ENCODE peak calls at places on chromosomes 3 and 15, in six cellular contexts. V, H, W, L, Q and P are unnamed samples.

GRCh38 chr15:73375755-73376305 is 7.1 kb upstream of the HCN4 start:
- DNase-seq in V (no peak), W (no peak), L (peak), Q (no peak), H (no peak), P (no peak)

GRCh38 chr3:139308156-139309017 is 35.4 kb upstream of the MRPS22 start:
- DNase-seq in L (no peak), W (no peak), H (no peak), Q (no peak), V (no peak), P (no peak)

GRCh38 chr15:58854598-58854997 is 78.9 kb downstream of the SLTM start:
- DNase-seq in V (peak), H (no peak), Q (no peak), L (no peak), W (no peak), P (no peak)

GRCh38 chr3:192444096-192444790 is 283.1 kb downstream of the FGF12 start:
- DNase-seq in Q (peak), V (peak), L (peak), W (peak), H (no peak), P (peak)

GRCh38 chr3:197466586-197467399 is 89.0 kb downstream of the BDH1 start:
- DNase-seq in V (peak), W (peak), L (no peak), Q (no peak), H (no peak), P (peak)

GRCh38 chr3:45626096-45626887 is 31.7 kb downstream of the LIMD1 start:
- DNase-seq in L (no peak), V (no peak), W (no peak), Q (no peak), H (no peak), P (no peak)

GRCh38 chr15:29064290-29064689 is 178.5 kb downstream of the APBA2 start:
- DNase-seq in V (no peak), L (no peak), W (no peak), Q (no peak), H (no peak), P (no peak)

GRCh38 chr3:66997560-66998074 is 490 bp upstream of the KBTBD8 start:
- DNase-seq in L (no peak), W (no peak), Q (no peak), H (no peak), V (peak), P (peak)

GRCh38 chr3:48433472-48434118 is 3.7 kb upstream of the PLXNB1 start:
- DNase-seq in Q (no peak), L (no peak), V (peak), W (peak), H (no peak), P (no peak)

GRCh38 chr15:65550681-65551098 is 20.4 kb downstream of the HACD3 start:
- DNase-seq in W (peak), L (no peak), V (peak), Q (no peak), H (no peak), P (peak)

GRCh38 chr3:186315581-186316354 is 46.3 kb downstream of the DGKG start:
- DNase-seq in V (peak), W (no peak), H (no peak), Q (no peak), L (no peak), P (peak)

GRCh38 chr15:96180062-96180745 is 150.3 kb upstream of the NR2F2 start:
- DNase-seq in W (no peak), L (no peak), V (no peak), H (no peak), Q (no peak), P (no peak)

GRCh38 chr3:105957722-105958121 is 88.9 kb upstream of the CBLB start:
- DNase-seq in L (no peak), V (peak), H (no peak), W (no peak), Q (no peak), P (peak)

GRCh38 chr3:105953831-105954230 is 85.0 kb upstream of the CBLB start:
- DNase-seq in W (no peak), Q (no peak), L (no peak), V (no peak), H (no peak), P (no peak)

GRCh38 chr3:105956311-105956710 is 87.5 kb upstream of the CBLB start:
- DNase-seq in Q (no peak), W (no peak), H (no peak), V (no peak), L (no peak), P (no peak)

GRCh38 chr3:105960381-105960780 is 91.6 kb upstream of the CBLB start:
- DNase-seq in Q (no peak), V (no peak), H (no peak), W (no peak), L (no peak), P (no peak)

DNA sequence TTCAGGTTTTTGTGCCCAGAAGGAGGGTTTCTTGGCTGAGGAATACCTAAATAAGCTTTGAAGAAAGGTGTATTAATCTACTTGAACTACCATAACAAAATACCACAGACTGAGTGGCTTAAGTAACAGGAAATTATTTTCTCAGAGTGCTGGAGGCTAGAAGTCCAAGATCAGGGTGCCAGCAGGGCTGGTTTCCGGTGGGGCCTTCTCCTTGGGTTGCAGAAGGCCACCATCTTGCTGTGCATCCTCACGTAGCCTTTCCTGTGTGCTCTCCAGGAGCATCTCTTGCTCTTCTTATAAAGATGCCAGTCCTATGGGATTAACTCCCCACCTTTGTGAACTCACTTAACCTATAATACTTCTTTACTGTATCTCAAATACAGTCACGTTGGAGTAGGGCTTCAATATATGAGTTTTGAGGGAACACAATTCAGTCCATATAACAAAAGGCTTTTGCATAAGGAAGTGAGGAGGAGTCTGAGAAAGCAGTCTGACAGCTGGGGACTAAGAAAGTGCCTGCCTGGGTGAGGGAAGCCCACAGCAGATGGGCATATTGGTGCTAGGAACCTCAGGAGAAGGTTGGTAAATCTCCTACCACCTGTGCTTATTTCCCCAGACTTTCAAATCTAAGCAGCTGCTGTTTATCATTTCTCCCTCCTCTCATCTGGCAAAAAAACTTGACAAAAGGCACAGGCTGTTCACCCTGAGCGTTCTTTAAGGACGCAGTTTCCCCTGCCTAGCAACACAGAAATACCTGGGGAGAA is 89.6 kb upstream of the CBLB start:
- DNase-seq in V (no peak), Q (no peak), H (no peak), L (no peak), W (no peak), P (no peak)
- H3K27ac ChIP-seq in V (peak), Q (no peak), H (no peak), L (no peak), W (no peak), P (peak)

DNA sequence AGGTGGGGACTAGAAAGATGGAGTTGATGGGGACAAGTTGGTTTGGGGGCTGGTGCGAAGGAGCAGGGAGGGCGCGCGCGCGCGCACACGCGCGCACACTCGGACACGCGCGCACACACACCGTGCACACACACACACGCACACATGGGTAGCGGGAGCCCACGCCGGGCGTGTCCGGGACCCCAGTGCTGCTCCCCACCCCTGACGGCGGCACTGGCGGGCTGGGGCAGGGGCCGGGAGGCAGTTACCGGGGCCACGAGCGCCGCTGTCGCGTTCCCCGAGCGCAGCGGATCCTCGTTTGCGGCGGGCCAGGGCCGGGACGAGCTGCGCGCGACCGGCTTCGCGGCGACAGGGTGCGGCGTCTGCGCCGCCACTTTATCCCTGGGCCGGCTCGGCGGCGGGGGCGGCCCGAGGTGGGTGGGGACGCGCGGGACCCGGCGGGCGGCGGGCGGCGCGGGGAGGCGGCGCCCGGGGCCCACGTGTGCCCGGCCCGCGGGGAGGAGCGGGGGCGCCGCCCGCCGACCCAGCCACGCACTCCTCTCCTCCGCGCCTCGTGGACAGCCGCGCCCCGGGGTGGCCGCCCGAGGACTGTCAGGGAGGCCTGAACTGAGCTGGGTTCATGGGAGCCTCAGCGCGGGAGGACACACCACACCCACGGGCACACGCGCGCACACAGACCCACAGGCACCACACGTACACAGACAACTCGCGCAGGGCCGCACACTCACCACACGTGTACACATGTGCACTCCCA is 698 bp upstream of the MGLL start:
- DNase-seq in H (no peak), W (no peak), Q (no peak), V (no peak), L (peak), P (no peak)
- TF ChIP-seq CTCF in H (peak), W (no peak), Q (no peak), V (no peak), L (peak), P (no peak)

GRCh38 chr3:5030152-5030551 is 50.9 kb downstream of the BHLHE40 start:
- DNase-seq in H (no peak), V (no peak), Q (no peak), L (no peak), W (no peak), P (no peak)
- H3K4me3 ChIP-seq in H (no peak), V (no peak), Q (no peak), L (no peak), W (no peak), P (no peak)

GRCh38 chr3:8937064-8938020 is 25.9 kb downstream of the RAD18 start:
- DNase-seq in V (peak), L (no peak), H (no peak), Q (no peak), W (peak), P (peak)
- H3K27ac ChIP-seq in V (peak), L (peak), H (no peak), Q (no peak), W (peak), P (peak)

DNA sequence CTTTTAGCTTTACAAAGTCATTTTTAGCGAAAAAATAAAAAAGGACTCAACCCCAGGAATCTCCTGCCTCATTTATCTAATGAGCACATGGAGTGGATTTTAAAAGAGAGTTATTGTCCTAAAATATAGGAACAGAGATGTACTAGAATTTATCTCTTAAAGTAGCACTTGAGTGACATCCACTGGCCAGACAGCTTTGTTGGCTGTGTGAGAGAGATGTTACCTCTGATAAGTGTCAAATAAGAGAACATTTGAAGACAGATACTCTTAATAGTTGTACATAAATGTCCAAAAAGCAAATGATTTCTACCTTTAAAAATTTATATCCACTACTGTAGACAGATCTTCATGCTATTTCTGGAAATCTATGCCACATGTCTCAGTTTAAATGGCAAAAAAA is 12.3 kb upstream of the MFSD1 start:
- DNase-seq in W (peak), L (no peak), V (no peak), Q (no peak), H (no peak), P (peak)
- TF ChIP-seq CTCF in W (peak), L (peak), V (peak), Q (no peak), H (no peak), P (peak)

GRCh38 chr3:15805756-15806266 is 8.0 kb upstream of the ANKRD28 start:
- DNase-seq in V (peak), W (peak), Q (no peak), L (no peak), H (no peak), P (peak)
- H3K4me3 ChIP-seq in V (no peak), W (no peak), Q (no peak), L (no peak), H (peak), P (no peak)

GRCh38 chr15:81083201-81083600 is 50.9 kb upstream of the CFAP161 start:
- DNase-seq in Q (no peak), V (no peak), H (no peak), L (no peak), W (no peak), P (no peak)
- H3K27ac ChIP-seq in Q (no peak), V (no peak), H (no peak), L (no peak), W (no peak), P (no peak)

DNA sequence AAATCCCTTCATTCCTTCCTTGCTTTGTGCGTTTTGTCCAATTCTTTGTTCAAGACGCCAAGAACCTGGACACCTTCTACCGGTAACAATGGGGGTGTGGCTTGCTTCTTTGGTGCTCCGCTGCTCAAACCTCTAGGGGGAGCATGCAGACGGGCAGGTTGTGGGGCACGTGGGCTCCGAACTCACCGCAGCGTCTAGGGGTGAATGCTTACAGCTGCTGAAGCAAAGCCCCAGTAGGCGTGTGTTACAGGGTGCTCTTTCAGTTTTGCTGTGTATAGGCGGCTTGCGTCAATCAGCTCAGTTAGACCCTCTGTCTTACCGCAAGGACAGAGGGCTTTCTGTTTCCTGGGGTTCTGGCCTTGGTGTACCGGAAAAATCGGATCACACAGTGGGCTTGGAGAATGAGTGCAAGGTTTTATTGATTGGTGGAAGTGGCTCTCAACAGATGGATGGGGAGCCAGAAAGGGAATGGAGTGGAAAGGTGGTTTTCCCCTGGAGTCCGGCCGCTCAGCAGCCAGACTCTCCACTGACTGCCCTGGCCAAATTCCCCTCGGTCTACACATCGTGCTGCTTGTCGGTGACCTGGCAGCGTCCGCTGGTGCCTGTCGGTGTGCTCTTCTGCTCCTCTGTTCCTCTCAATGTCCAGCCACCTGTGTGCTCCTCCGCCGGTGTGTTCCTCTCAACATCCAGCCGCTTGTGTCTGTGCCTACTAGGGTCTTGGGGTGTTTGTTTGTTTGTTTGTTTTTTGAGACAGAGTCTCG is 1.2 kb upstream of the LRRC34 start:
- DNase-seq in W (peak), V (no peak), H (no peak), L (no peak), Q (peak), P (no peak)
- TF ChIP-seq CTCF in W (no peak), V (peak), H (peak), L (no peak), Q (peak), P (peak)